ENCODE peak calls at places on chromosomes 3 and 15, in seven cellular contexts. One of them, this sample, is unnamed.

GRCh38 chr3:172223870-172224269 is 184.5 kb downstream of the FNDC3B start:
- DNase-seq in breast epithelium: no peak
- DNase-seq in fibroblast of pulmonary artery: no peak
- DNase-seq in T-helper 1 cell: no peak
- DNase-seq in brain pericyte: no peak
- DNase-seq in GM20000: no peak
- DNase-seq in activated gamma-delta T cell treated with Interleukin-2 at 50 U/mL for 16 hours: no peak
- DNase-seq in this sample: no peak

GRCh38 chr15:37695719-37696118 is 238.7 kb upstream of the TMCO5A start:
- DNase-seq in fibroblast of pulmonary artery: peak; percentile 13
- DNase-seq in breast epithelium: no peak
- DNase-seq in activated gamma-delta T cell treated with Interleukin-2 at 50 U/mL for 16 hours: no peak
- DNase-seq in brain pericyte: no peak
- DNase-seq in GM20000: no peak
- DNase-seq in T-helper 1 cell: no peak
- DNase-seq in this sample: no peak

GRCh38 chr15:31016446-31016915 is 25.1 kb upstream of the MTMR10 start:
- DNase-seq in GM20000: no peak
- DNase-seq in activated gamma-delta T cell treated with Interleukin-2 at 50 U/mL for 16 hours: no peak
- DNase-seq in fibroblast of pulmonary artery: peak; percentile 55
- DNase-seq in breast epithelium: no peak
- DNase-seq in brain pericyte: no peak
- DNase-seq in T-helper 1 cell: no peak
- DNase-seq in this sample: no peak

GRCh38 chr15:100001405-100001804 is 268.2 kb upstream of the LYSMD4 start:
- DNase-seq in T-helper 1 cell: no peak
- DNase-seq in fibroblast of pulmonary artery: no peak
- DNase-seq in GM20000: no peak
- DNase-seq in breast epithelium: peak; percentile 9
- DNase-seq in activated gamma-delta T cell treated with Interleukin-2 at 50 U/mL for 16 hours: no peak
- DNase-seq in brain pericyte: no peak
- DNase-seq in this sample: no peak

GRCh38 chr15:93052090-93052892 is 36.7 kb downstream of the RGMA start:
- DNase-seq in T-helper 1 cell: no peak
- DNase-seq in GM20000: no peak
- DNase-seq in brain pericyte: no peak
- DNase-seq in breast epithelium: no peak
- DNase-seq in fibroblast of pulmonary artery: no peak
- DNase-seq in activated gamma-delta T cell treated with Interleukin-2 at 50 U/mL for 16 hours: no peak
- DNase-seq in this sample: no peak

GRCh38 chr3:32220006-32220405 is 18.5 kb upstream of the CMTM8 start:
- DNase-seq in activated gamma-delta T cell treated with Interleukin-2 at 50 U/mL for 16 hours: no peak
- DNase-seq in fibroblast of pulmonary artery: no peak
- DNase-seq in GM20000: no peak
- DNase-seq in brain pericyte: no peak
- DNase-seq in T-helper 1 cell: no peak
- DNase-seq in breast epithelium: no peak
- DNase-seq in this sample: no peak

GRCh38 chr15:74709011-74709410 is 13.2 kb upstream of the EDC3 start:
- DNase-seq in breast epithelium: no peak
- DNase-seq in GM20000: no peak
- DNase-seq in brain pericyte: no peak
- DNase-seq in fibroblast of pulmonary artery: peak; percentile 29
- DNase-seq in T-helper 1 cell: no peak
- DNase-seq in activated gamma-delta T cell treated with Interleukin-2 at 50 U/mL for 16 hours: no peak
- DNase-seq in this sample: no peak

GRCh38 chr3:18351823-18352744 is 73.1 kb downstream of the SATB1 start:
- DNase-seq in activated gamma-delta T cell treated with Interleukin-2 at 50 U/mL for 16 hours: no peak
- DNase-seq in fibroblast of pulmonary artery: no peak
- DNase-seq in brain pericyte: no peak
- DNase-seq in T-helper 1 cell: no peak
- DNase-seq in GM20000: no peak
- DNase-seq in breast epithelium: peak; percentile 51
- DNase-seq in this sample: no peak

GRCh38 chr15:60397772-60398445 is at the start of gene ANXA2:
- DNase-seq in GM20000: peak; percentile 95
- DNase-seq in brain pericyte: no peak
- DNase-seq in T-helper 1 cell: peak; percentile 80
- DNase-seq in breast epithelium: peak; percentile 92
- DNase-seq in activated gamma-delta T cell treated with Interleukin-2 at 50 U/mL for 16 hours: peak; percentile 84
- DNase-seq in fibroblast of pulmonary artery: peak; percentile 87
- DNase-seq in this sample: no peak

GRCh38 chr3:88151358-88151757 is 1.6 kb downstream of the C3orf38 start:
- DNase-seq in activated gamma-delta T cell treated with Interleukin-2 at 50 U/mL for 16 hours: no peak
- DNase-seq in breast epithelium: no peak
- DNase-seq in fibroblast of pulmonary artery: no peak
- DNase-seq in brain pericyte: no peak
- DNase-seq in GM20000: peak; percentile 8
- DNase-seq in T-helper 1 cell: no peak
- DNase-seq in this sample: no peak

GRCh38 chr3:50260027-50260941 is 8.7 kb upstream of the SEMA3B start:
- DNase-seq in GM20000: peak; percentile 99
- DNase-seq in brain pericyte: no peak
- DNase-seq in breast epithelium: peak; percentile 94
- DNase-seq in fibroblast of pulmonary artery: peak; percentile 91
- DNase-seq in activated gamma-delta T cell treated with Interleukin-2 at 50 U/mL for 16 hours: peak; percentile 79
- DNase-seq in T-helper 1 cell: peak; percentile 73
- DNase-seq in this sample: no peak

GRCh38 chr3:104628185-104628789 is 738.4 kb upstream of the ALCAM start:
- DNase-seq in T-helper 1 cell: no peak
- DNase-seq in activated gamma-delta T cell treated with Interleukin-2 at 50 U/mL for 16 hours: no peak
- DNase-seq in fibroblast of pulmonary artery: peak; percentile 79
- DNase-seq in GM20000: peak; percentile 22
- DNase-seq in brain pericyte: no peak
- DNase-seq in breast epithelium: no peak
- DNase-seq in this sample: no peak

GRCh38 chr3:168865022-168865551 is 769.4 kb upstream of the GOLIM4 start:
- DNase-seq in fibroblast of pulmonary artery: peak; percentile 70
- DNase-seq in breast epithelium: no peak
- DNase-seq in GM20000: peak; percentile 8
- DNase-seq in T-helper 1 cell: no peak
- DNase-seq in brain pericyte: no peak
- DNase-seq in activated gamma-delta T cell treated with Interleukin-2 at 50 U/mL for 16 hours: no peak
- DNase-seq in this sample: no peak

GRCh38 chr3:169901453-169901852 is 9.9 kb upstream of the SAMD7 start:
- DNase-seq in fibroblast of pulmonary artery: no peak
- DNase-seq in activated gamma-delta T cell treated with Interleukin-2 at 50 U/mL for 16 hours: no peak
- DNase-seq in GM20000: no peak
- DNase-seq in breast epithelium: no peak
- DNase-seq in brain pericyte: no peak
- DNase-seq in T-helper 1 cell: no peak
- DNase-seq in this sample: no peak

GRCh38 chr3:123877466-123877865 is 6.7 kb downstream of the MYLK start:
- DNase-seq in fibroblast of pulmonary artery: no peak
- DNase-seq in GM20000: no peak
- DNase-seq in brain pericyte: no peak
- DNase-seq in activated gamma-delta T cell treated with Interleukin-2 at 50 U/mL for 16 hours: no peak
- DNase-seq in breast epithelium: no peak
- DNase-seq in T-helper 1 cell: no peak
- DNase-seq in this sample: no peak

GRCh38 chr3:183428140-183429023 is at the start of gene MCF2L2:
- DNase-seq in activated gamma-delta T cell treated with Interleukin-2 at 50 U/mL for 16 hours: peak; percentile 61
- DNase-seq in fibroblast of pulmonary artery: peak; percentile 41
- DNase-seq in T-helper 1 cell: peak; percentile 57
- DNase-seq in GM20000: peak; percentile 87
- DNase-seq in breast epithelium: no peak
- DNase-seq in brain pericyte: no peak
- DNase-seq in this sample: no peak

GRCh38 chr3:112856537-112856936 is 9.9 kb upstream of the CD200R1L start:
- DNase-seq in brain pericyte: no peak
- DNase-seq in breast epithelium: no peak
- DNase-seq in T-helper 1 cell: no peak
- DNase-seq in fibroblast of pulmonary artery: no peak
- DNase-seq in activated gamma-delta T cell treated with Interleukin-2 at 50 U/mL for 16 hours: peak; percentile 10
- DNase-seq in GM20000: no peak
- DNase-seq in this sample: no peak

GRCh38 chr3:100984257-100984772 is 8.9 kb downstream of the ABI3BP start:
- DNase-seq in GM20000: no peak
- DNase-seq in fibroblast of pulmonary artery: no peak
- DNase-seq in activated gamma-delta T cell treated with Interleukin-2 at 50 U/mL for 16 hours: no peak
- DNase-seq in T-helper 1 cell: no peak
- DNase-seq in brain pericyte: no peak
- DNase-seq in breast epithelium: no peak
- DNase-seq in this sample: no peak

GRCh38 chr15:27764339-27764738 is 334.8 kb downstream of the OCA2 start:
- DNase-seq in T-helper 1 cell: no peak
- DNase-seq in fibroblast of pulmonary artery: no peak
- DNase-seq in GM20000: no peak
- DNase-seq in activated gamma-delta T cell treated with Interleukin-2 at 50 U/mL for 16 hours: no peak
- DNase-seq in brain pericyte: no peak
- DNase-seq in breast epithelium: no peak
- DNase-seq in this sample: no peak

GRCh38 chr3:30702521-30703404 is 96.4 kb downstream of the TGFBR2 start:
- DNase-seq in GM20000: no peak
- DNase-seq in brain pericyte: no peak
- DNase-seq in fibroblast of pulmonary artery: no peak
- DNase-seq in T-helper 1 cell: no peak
- DNase-seq in activated gamma-delta T cell treated with Interleukin-2 at 50 U/mL for 16 hours: no peak
- DNase-seq in breast epithelium: no peak
- DNase-seq in this sample: no peak

GRCh38 chr3:4750306-4751056 is 228.8 kb upstream of the BHLHE40 start:
- DNase-seq in activated gamma-delta T cell treated with Interleukin-2 at 50 U/mL for 16 hours: no peak
- DNase-seq in GM20000: peak; percentile 30
- DNase-seq in fibroblast of pulmonary artery: no peak
- DNase-seq in T-helper 1 cell: no peak
- DNase-seq in breast epithelium: no peak
- DNase-seq in brain pericyte: no peak
- DNase-seq in this sample: no peak

GRCh38 chr3:98730338-98730737 is 32.8 kb upstream of the ST3GAL6 start:
- DNase-seq in fibroblast of pulmonary artery: peak; percentile 33
- DNase-seq in GM20000: peak; percentile 77
- DNase-seq in T-helper 1 cell: no peak
- DNase-seq in activated gamma-delta T cell treated with Interleukin-2 at 50 U/mL for 16 hours: no peak
- DNase-seq in brain pericyte: no peak
- DNase-seq in breast epithelium: no peak
- DNase-seq in this sample: peak; percentile 71

GRCh38 chr3:63979093-63979492 is 44.2 kb downstream of the PSMD6 start:
- DNase-seq in breast epithelium: no peak
- DNase-seq in activated gamma-delta T cell treated with Interleukin-2 at 50 U/mL for 16 hours: peak; percentile 34
- DNase-seq in brain pericyte: no peak
- DNase-seq in T-helper 1 cell: no peak
- DNase-seq in fibroblast of pulmonary artery: peak; percentile 78
- DNase-seq in GM20000: no peak
- DNase-seq in this sample: no peak

GRCh38 chr3:134249442-134249841 is 1.2 kb downstream of the RYK start:
- DNase-seq in GM20000: no peak
- DNase-seq in fibroblast of pulmonary artery: no peak
- DNase-seq in T-helper 1 cell: no peak
- DNase-seq in activated gamma-delta T cell treated with Interleukin-2 at 50 U/mL for 16 hours: no peak
- DNase-seq in breast epithelium: no peak
- DNase-seq in brain pericyte: no peak
- DNase-seq in this sample: no peak

GRCh38 chr3:159266779-159267178 is 464.9 kb downstream of the MFSD1 start:
- DNase-seq in GM20000: no peak
- DNase-seq in breast epithelium: no peak
- DNase-seq in T-helper 1 cell: no peak
- DNase-seq in brain pericyte: no peak
- DNase-seq in fibroblast of pulmonary artery: peak; percentile 33
- DNase-seq in activated gamma-delta T cell treated with Interleukin-2 at 50 U/mL for 16 hours: no peak
- DNase-seq in this sample: no peak

GRCh38 chr3:105561875-105562274 is 195.2 kb downstream of the ALCAM start:
- DNase-seq in T-helper 1 cell: no peak
- DNase-seq in GM20000: no peak
- DNase-seq in breast epithelium: no peak
- DNase-seq in brain pericyte: no peak
- DNase-seq in fibroblast of pulmonary artery: no peak
- DNase-seq in activated gamma-delta T cell treated with Interleukin-2 at 50 U/mL for 16 hours: no peak
- DNase-seq in this sample: no peak

GRCh38 chr3:134693804-134694203 is 43.0 kb upstream of the KY start:
- DNase-seq in breast epithelium: no peak
- DNase-seq in T-helper 1 cell: no peak
- DNase-seq in activated gamma-delta T cell treated with Interleukin-2 at 50 U/mL for 16 hours: no peak
- DNase-seq in brain pericyte: no peak
- DNase-seq in fibroblast of pulmonary artery: no peak
- DNase-seq in GM20000: no peak
- DNase-seq in this sample: no peak

GRCh38 chr15:65330934-65331645 is 26.6 kb downstream of the RNU5B-1 start:
- DNase-seq in breast epithelium: no peak
- DNase-seq in T-helper 1 cell: no peak
- DNase-seq in brain pericyte: no peak
- DNase-seq in GM20000: no peak
- DNase-seq in activated gamma-delta T cell treated with Interleukin-2 at 50 U/mL for 16 hours: no peak
- DNase-seq in fibroblast of pulmonary artery: no peak
- DNase-seq in this sample: no peak

GRCh38 chr15:56948766-56949105 is 30.3 kb downstream of the TCF12 start:
- DNase-seq in GM20000: no peak
- DNase-seq in activated gamma-delta T cell treated with Interleukin-2 at 50 U/mL for 16 hours: no peak
- DNase-seq in fibroblast of pulmonary artery: no peak
- DNase-seq in T-helper 1 cell: no peak
- DNase-seq in breast epithelium: no peak
- DNase-seq in brain pericyte: no peak
- DNase-seq in this sample: no peak

GRCh38 chr3:172096881-172097420 is 57.6 kb downstream of the FNDC3B start:
- DNase-seq in GM20000: no peak
- DNase-seq in T-helper 1 cell: no peak
- DNase-seq in brain pericyte: no peak
- DNase-seq in breast epithelium: no peak
- DNase-seq in activated gamma-delta T cell treated with Interleukin-2 at 50 U/mL for 16 hours: no peak
- DNase-seq in fibroblast of pulmonary artery: peak; percentile 90
- DNase-seq in this sample: no peak